ENCODE peak calls at places on chromosomes 2 and 18, in four cellular contexts. J is WTC11, H is K562, N is HepG2. B is an unnamed sample.

GRCh38 chr2:66575625-66576371 is 140.9 kb downstream of the MEIS1 start:
- DNase-seq in J (peak), H (no peak), N (no peak), B (no peak)

GRCh38 chr2:143730155-143730949 is 601.1 kb downstream of the ARHGAP15 start:
- DNase-seq in J (no peak), H (no peak), N (no peak), B (no peak)

GRCh38 chr18:30814446-30814845 is 228.1 kb downstream of the DSC3 start:
- DNase-seq in J (no peak), H (no peak), N (no peak), B (no peak)

GRCh38 chr2:142857247-142858154 is 20.0 kb upstream of the KYNU start:
- DNase-seq in J (no peak), H (no peak), N (no peak), B (no peak)

GRCh38 chr18:76064998-76065397 is 430.0 kb downstream of the ZNF516 start:
- DNase-seq in J (peak), H (peak), N (no peak), B (no peak)

GRCh38 chr2:32678825-32679224 is 51.0 kb downstream of the TTC27 start:
- DNase-seq in J (no peak), H (no peak), N (no peak), B (no peak)

GRCh38 chr2:234483568-234484251 is 13.2 kb downstream of the ARL4C start:
- DNase-seq in J (peak), H (no peak), N (no peak), B (no peak)

GRCh38 chr2:97868986-97869721 is 126.6 kb downstream of the TMEM131 start:
- DNase-seq in J (no peak), H (no peak), N (peak), B (peak)

GRCh38 chr18:68564961-68565360 is 149.9 kb downstream of the TMX3 start:
- DNase-seq in J (no peak), H (no peak), N (no peak), B (no peak)

GRCh38 chr18:25171334-25171733 is 180.6 kb downstream of the ZNF521 start:
- DNase-seq in J (no peak), H (no peak), N (no peak), B (no peak)

GRCh38 chr2:239310401-239311061 is 90.3 kb downstream of the HDAC4 start:
- DNase-seq in J (no peak), H (no peak), N (no peak), B (no peak)

GRCh38 chr2:146814971-146815370 is 1029.9 kb upstream of the ACVR2A start:
- DNase-seq in J (no peak), H (no peak), N (no peak), B (no peak)

GRCh38 chr2:85414761-85415498 is 3.6 kb upstream of the SH2D6 start:
- DNase-seq in J (no peak), H (peak), N (no peak), B (no peak)

GRCh38 chr2:170798996-170799395 is 17.7 kb upstream of the GAD1 start:
- DNase-seq in J (no peak), H (no peak), N (no peak), B (no peak)

GRCh38 chr18:52409732-52410131 is 69.7 kb downstream of the DCC start:
- DNase-seq in J (no peak), H (no peak), N (peak), B (peak)

GRCh38 chr2:169069341-169069740 is at the start of gene DHRS9:
- DNase-seq in J (no peak), H (no peak), N (no peak), B (peak)

GRCh38 chr2:53021828-53022227 is 745.8 kb upstream of the CHAC2 start:
- DNase-seq in J (no peak), H (no peak), N (no peak), B (no peak)

GRCh38 chr2:227163998-227164744 is at the start of the genes COL4A3 and COL4A4:
- DNase-seq in J (peak), H (no peak), N (no peak), B (peak)

GRCh38 chr2:111162718-111163331 is 42.1 kb downstream of the BCL2L11 start:
- DNase-seq in J (no peak), H (no peak), N (peak), B (no peak)

GRCh38 chr18:76374330-76375281 is 120.4 kb downstream of the ZNF516 start:
- DNase-seq in J (no peak), H (no peak), N (no peak), B (no peak)

GRCh38 chr2:32743480-32744236 is 115.8 kb downstream of the TTC27 start:
- DNase-seq in J (no peak), H (no peak), N (peak), B (no peak)

GRCh38 chr18:29840101-29840500 is 1202.4 kb downstream of the DSC3 start:
- DNase-seq in J (no peak), H (no peak), N (no peak), B (no peak)

GRCh38 chr2:232839680-232840079 is 30.4 kb upstream of the SNORC start:
- DNase-seq in J (no peak), H (no peak), N (no peak), B (no peak)

GRCh38 chr2:65548571-65549261 is 116.3 kb upstream of the SPRED2 start:
- DNase-seq in J (no peak), H (no peak), N (no peak), B (no peak)

GRCh38 chr2:29479566-29479965 is 364.4 kb downstream of the CLIP4 start:
- DNase-seq in J (no peak), H (no peak), N (no peak), B (no peak)

GRCh38 chr2:129887688-129888266 is 91.7 kb upstream of the RAB6C start:
- DNase-seq in J (no peak), H (no peak), N (no peak), B (no peak)

GRCh38 chr2:20838016-20838415 is 15.1 kb upstream of the LDAH start:
- DNase-seq in J (no peak), H (no peak), N (no peak), B (no peak)

GRCh38 chr2:8159966-8160603 is 521.8 kb upstream of the ID2 start:
- DNase-seq in J (no peak), H (no peak), N (peak), B (no peak)

GRCh38 chr2:149715005-149715592 is 127.5 kb upstream of the MMADHC start:
- DNase-seq in J (peak), H (no peak), N (peak), B (peak)

GRCh38 chr2:236959876-236960275 is 125.8 kb upstream of the COPS8 start:
- DNase-seq in J (no peak), H (no peak), N (no peak), B (no peak)

GRCh38 chr2:95349568-95350319 is 52.6 kb downstream of the KCNIP3 start:
- DNase-seq in J (no peak), H (no peak), N (no peak), B (no peak)

DNA sequence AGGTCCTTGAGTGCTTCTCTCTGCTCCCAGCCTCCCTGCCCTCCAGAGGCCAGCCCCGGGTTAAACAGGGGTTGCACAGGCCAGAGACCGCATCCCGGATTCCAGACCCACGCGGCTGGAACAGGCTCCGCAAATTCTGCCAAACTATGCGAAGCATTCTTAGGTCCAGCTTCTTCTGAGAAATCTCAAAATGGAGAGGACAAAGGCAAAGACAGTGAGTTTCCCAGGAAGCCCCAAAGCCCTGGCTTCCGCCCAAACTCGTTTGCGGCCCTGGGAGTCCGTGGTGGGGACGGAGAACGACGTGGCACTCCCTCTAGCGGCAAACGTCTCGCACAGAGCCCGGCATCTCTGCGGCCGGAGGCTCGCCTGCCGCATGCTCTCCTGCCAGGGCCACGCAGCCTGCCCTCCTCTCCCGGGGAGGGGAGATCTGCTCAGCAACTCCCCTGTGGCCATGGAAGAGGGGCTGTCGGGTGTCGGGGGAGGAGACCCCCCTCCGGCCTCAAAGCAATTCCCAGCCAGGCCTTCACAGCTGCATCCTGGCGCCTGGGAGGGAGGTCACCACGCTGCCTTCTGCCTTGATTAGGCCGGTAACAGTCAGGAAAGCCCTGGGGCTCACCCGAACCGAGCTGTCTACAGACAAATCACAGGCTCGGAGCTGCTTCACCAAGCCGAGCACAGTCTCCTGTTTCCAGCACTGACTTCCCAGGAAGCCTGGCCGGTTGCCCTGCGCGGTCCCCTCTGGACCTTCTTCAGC is 33.4 kb upstream of the KLHL29 start:
- DNase-seq in J (peak), H (peak), N (peak), B (peak)
- TF ChIP-seq NR3C1 in J (no peak), H (no peak), N (no peak), B (no peak)

GRCh38 chr18:59516356-59517155 is 157.5 kb upstream of the LMAN1 start:
- DNase-seq in J (no peak), H (peak), N (peak), B (peak)

GRCh38 chr18:59514193-59514592 is 155.1 kb upstream of the LMAN1 start:
- DNase-seq in J (no peak), H (no peak), N (peak), B (no peak)

GRCh38 chr18:59515147-59515546 is 156.1 kb upstream of the LMAN1 start:
- DNase-seq in J (no peak), H (no peak), N (no peak), B (no peak)

GRCh38 chr18:59509477-59510173 is 150.6 kb upstream of the LMAN1 start:
- DNase-seq in J (no peak), H (no peak), N (no peak), B (no peak)

DNA sequence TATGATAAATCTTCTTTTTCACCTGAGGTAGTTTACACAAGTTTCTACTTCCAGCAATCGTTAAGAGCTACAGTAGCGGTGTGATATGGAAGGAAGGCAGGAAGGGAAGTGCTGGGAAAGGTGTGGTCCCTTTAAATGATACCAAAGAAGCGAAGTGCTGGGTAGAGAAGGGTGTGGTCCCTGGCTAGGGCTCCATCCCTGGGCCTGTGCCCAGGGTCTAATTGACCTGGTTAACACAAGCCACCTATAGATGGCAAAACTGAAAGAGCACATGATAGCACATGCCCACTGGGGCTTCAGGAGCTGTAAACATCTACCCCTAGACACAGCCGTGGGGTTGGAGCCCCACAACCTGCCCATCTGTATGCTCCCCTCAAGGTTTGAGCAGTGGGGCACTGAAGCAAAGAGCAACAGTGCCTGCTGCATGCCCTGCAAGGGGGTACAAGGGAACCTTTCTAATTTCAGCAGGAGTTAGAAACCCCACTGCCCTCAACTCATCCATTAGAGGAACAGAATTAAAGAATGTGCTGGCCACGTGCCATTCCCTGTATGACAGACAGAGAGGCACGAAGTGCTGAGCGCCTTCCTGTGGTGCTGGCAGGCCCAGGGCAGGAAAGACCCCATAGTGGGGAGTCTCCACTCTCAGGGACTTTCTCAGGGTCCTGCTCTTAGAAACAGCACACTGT is 153.1 kb upstream of the LMAN1 start:
- DNase-seq in J (no peak), H (no peak), N (no peak), B (no peak)
- TF ChIP-seq NR3C1 in J (no peak), H (no peak), N (no peak), B (no peak)

DNA sequence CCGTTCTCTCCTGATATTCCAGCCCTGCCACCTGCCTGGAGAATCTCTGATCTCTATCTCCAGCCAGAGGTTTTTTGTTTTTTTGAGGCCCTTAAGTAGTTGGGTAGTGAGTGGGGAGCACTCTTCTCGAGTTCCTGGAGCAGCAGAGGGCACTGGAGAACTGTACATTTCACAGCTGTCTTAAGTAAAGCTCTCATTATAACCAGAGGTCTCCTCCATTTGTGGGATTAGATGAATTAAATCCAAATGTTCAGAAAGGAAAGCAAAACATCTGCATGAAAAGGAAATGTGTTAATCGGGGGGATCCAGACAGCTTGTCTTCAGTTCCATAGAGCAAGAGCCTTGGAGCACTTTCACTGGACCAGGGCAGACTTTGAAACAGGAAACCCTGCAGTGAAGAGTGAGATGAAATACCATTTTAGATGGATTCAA is 32.8 kb downstream of the AOX1 start:
- DNase-seq in J (no peak), H (peak), N (no peak), B (peak)
- TF ChIP-seq NR3C1 in J (no peak), H (no peak), N (no peak), B (no peak)

GRCh38 chr2:109349555-109350430 is 220.8 kb downstream of the SH3RF3 start:
- DNase-seq in J (peak), H (no peak), N (no peak), B (no peak)
- TF ChIP-seq NR3C1 in J (no peak), H (no peak), N (no peak), B (no peak)

GRCh38 chr2:194559523-194559922 is 1097.5 kb upstream of the SLC39A10 start:
- DNase-seq in J (no peak), H (no peak), N (no peak), B (no peak)
- TF ChIP-seq NR3C1 in J (no peak), H (no peak), N (no peak), B (no peak)

DNA sequence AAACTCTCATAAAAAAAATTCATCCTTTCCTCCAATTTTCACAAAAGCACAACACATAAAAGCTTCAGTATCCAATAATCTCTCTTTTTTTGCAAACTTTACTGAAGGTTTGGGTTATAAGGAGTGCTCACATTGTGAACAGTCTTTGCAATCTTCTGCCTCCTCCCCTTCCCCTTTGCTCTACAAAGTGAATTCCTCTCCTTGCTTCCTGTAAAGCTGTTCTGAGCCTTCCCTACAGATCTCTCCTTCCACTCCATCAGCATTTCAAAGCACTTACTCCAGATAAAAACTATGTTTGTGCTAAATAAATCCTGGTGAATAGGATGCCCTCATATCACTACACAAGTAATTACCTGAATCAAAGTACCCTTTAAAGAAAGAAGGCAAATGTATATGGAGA is 4.6 kb upstream of the PDK1 start:
- DNase-seq in J (no peak), H (peak), N (no peak), B (no peak)
- TF ChIP-seq NR3C1 in J (no peak), H (no peak), N (no peak), B (no peak)

GRCh38 chr2:164898475-164898874 is 56.9 kb downstream of the SLC38A11 start:
- DNase-seq in J (no peak), H (no peak), N (peak), B (peak)
- TF ChIP-seq NR3C1 in J (no peak), H (no peak), N (no peak), B (no peak)

GRCh38 chr18:74380916-74381315 is 65.3 kb downstream of the C18orf63 start:
- DNase-seq in J (no peak), H (no peak), N (no peak), B (no peak)

GRCh38 chr18:74376523-74376922 is 60.9 kb downstream of the C18orf63 start:
- DNase-seq in J (no peak), H (no peak), N (no peak), B (no peak)

GRCh38 chr18:74373428-74373827 is 57.8 kb downstream of the C18orf63 start:
- DNase-seq in J (no peak), H (no peak), N (no peak), B (no peak)

GRCh38 chr18:74378179-74378682 is 62.6 kb downstream of the C18orf63 start:
- DNase-seq in J (no peak), H (no peak), N (no peak), B (no peak)

GRCh38 chr18:74375999-74376398 is 60.4 kb downstream of the C18orf63 start:
- DNase-seq in J (no peak), H (no peak), N (no peak), B (peak)
- TF ChIP-seq NR3C1 in J (no peak), H (no peak), N (no peak), B (no peak)

GRCh38 chr2:96828874-96829273 is 12.8 kb downstream of the CNNM3 start:
- DNase-seq in J (no peak), H (no peak), N (no peak), B (no peak)
- TF ChIP-seq NR3C1 in J (no peak), H (no peak), N (no peak), B (no peak)

DNA sequence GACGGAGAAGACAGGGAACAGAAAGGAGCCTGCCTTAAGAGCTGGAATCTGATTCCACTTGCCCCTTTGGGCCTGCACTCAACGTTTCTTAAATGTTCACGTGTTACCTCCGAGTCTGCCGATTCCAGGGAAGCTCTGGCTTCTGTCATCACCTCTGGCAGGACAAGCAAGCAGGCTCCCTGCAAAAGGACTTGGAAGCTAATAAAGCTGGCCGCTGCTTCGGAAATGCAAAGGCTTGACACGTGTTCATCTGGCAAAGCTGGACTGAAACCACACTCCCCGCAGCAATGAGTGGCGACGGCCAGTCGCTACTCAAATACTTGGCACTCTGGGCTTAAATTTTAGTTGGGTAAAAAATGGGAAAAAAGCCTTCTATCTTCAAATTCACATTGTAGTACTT is 231.2 kb downstream of the PRKCE start:
- DNase-seq in J (no peak), H (no peak), N (no peak), B (no peak)
- TF ChIP-seq NR3C1 in J (no peak), H (no peak), N (no peak), B (no peak)

B was measured in A549.